ENCODE peak calls at places on chromosome 22, in nine cellular contexts. N is Calu3, B is choroid plexus epithelial cell, L is IMR-90, X is body of pancreas, K is endothelial cell, F is upper lobe of right lung, S is omental fat pad, V is H1. Q is an unnamed sample.

GRCh38 chr22:19383292-19383691 is 48.2 kb downstream of the HIRA start:
- DNase-seq in N (no peak), B (no peak), L (no peak), X (no peak), K (no peak), F (no peak), S (no peak), V (no peak), Q (no peak)

GRCh38 chr22:23073506-23074229 is 3.3 kb downstream of the GNAZ start:
- DNase-seq in N (no peak), B (no peak), L (no peak), X (no peak), K (no peak), F (peak), S (no peak), V (no peak), Q (no peak)

GRCh38 chr22:17780116-17780740 is 6.0 kb upstream of the BID start:
- DNase-seq in N (no peak), B (peak), L (no peak), X (no peak), K (no peak), F (no peak), S (no peak), V (no peak), Q (no peak)

GRCh38 chr22:20488946-20489345 is 6.6 kb downstream of the KLHL22 start:
- DNase-seq in N (no peak), B (no peak), L (no peak), X (no peak), K (no peak), F (no peak), S (no peak), V (peak), Q (no peak)

GRCh38 chr22:47587361-47587760 is 824.9 kb downstream of the TBC1D22A start:
- DNase-seq in N (no peak), B (no peak), L (no peak), X (no peak), K (no peak), F (peak), S (no peak), V (no peak), Q (no peak)

GRCh38 chr22:43435851-43436535 is 24.2 kb downstream of the MPPED1 start:
- DNase-seq in N (peak), B (peak), L (no peak), X (peak), K (no peak), F (peak), S (no peak), V (no peak), Q (no peak)

GRCh38 chr22:23772315-23773246 is at the start of gene MMP11:
- DNase-seq in N (peak), B (no peak), L (no peak), X (peak), K (peak), F (peak), S (no peak), V (peak), Q (peak)

GRCh38 chr22:43233529-43233928 is 46.6 kb upstream of the TTLL12 start:
- DNase-seq in N (no peak), B (no peak), L (no peak), X (no peak), K (no peak), F (no peak), S (no peak), V (no peak), Q (no peak)

GRCh38 chr22:35554297-35554845 is 13.7 kb downstream of the RASD2 start:
- DNase-seq in N (no peak), B (no peak), L (no peak), X (no peak), K (no peak), F (no peak), S (no peak), V (no peak), Q (no peak)

GRCh38 chr22:31179345-31179744 is 19.4 kb downstream of the RNF185 start:
- DNase-seq in N (no peak), B (no peak), L (peak), X (no peak), K (no peak), F (no peak), S (no peak), V (no peak), Q (no peak)

GRCh38 chr22:17198188-17199130 is 20.8 kb downstream of the ADA2 start:
- DNase-seq in N (no peak), B (peak), L (no peak), X (no peak), K (peak), F (no peak), S (no peak), V (peak), Q (peak)

GRCh38 chr22:42939941-42940653 is 74.9 kb downstream of the PACSIN2 start:
- DNase-seq in N (peak), B (peak), L (peak), X (peak), K (no peak), F (peak), S (no peak), V (no peak), Q (no peak)

GRCh38 chr22:41561335-41561734 is 525 bp downstream of the CSDC2 start:
- DNase-seq in N (no peak), B (peak), L (no peak), X (no peak), K (no peak), F (no peak), S (no peak), V (peak), Q (no peak)

GRCh38 chr22:46578251-46578823 is 40.9 kb upstream of the CELSR1 start:
- DNase-seq in N (no peak), B (no peak), L (no peak), X (no peak), K (no peak), F (peak), S (no peak), V (no peak), Q (no peak)

GRCh38 chr22:32617883-32618282 is 143.3 kb downstream of the FBXO7 start:
- DNase-seq in N (no peak), B (no peak), L (no peak), X (no peak), K (no peak), F (no peak), S (no peak), V (no peak), Q (no peak)

GRCh38 chr22:42747701-42748513 is 27.2 kb upstream of the A4GALT start:
- DNase-seq in N (no peak), B (peak), L (peak), X (no peak), K (no peak), F (no peak), S (no peak), V (no peak), Q (no peak)

GRCh38 chr22:20420157-20420842 is 17.3 kb downstream of the SCARF2 start:
- DNase-seq in N (no peak), B (no peak), L (no peak), X (no peak), K (no peak), F (peak), S (no peak), V (no peak), Q (no peak)

GRCh38 chr22:20111045-20111688 is 4.7 kb upstream of the RANBP1 start:
- DNase-seq in N (no peak), B (peak), L (peak), X (no peak), K (no peak), F (no peak), S (no peak), V (no peak), Q (no peak)

GRCh38 chr22:50585238-50585637 is 2.6 kb upstream of the CHKB start:
- DNase-seq in N (no peak), B (no peak), L (no peak), X (no peak), K (no peak), F (no peak), S (no peak), V (no peak), Q (no peak)

GRCh38 chr22:48560389-48560751 is 1267.3 kb downstream of the BRD1 start:
- DNase-seq in N (no peak), B (no peak), L (no peak), X (no peak), K (no peak), F (no peak), S (no peak), V (no peak), Q (no peak)

GRCh38 chr22:42716221-42716620 is 4.4 kb downstream of the A4GALT start:
- DNase-seq in N (no peak), B (no peak), L (no peak), X (no peak), K (no peak), F (no peak), S (no peak), V (no peak), Q (no peak)

GRCh38 chr22:40995821-40996220 is 44.6 kb downstream of the RBX1 start:
- DNase-seq in N (no peak), B (no peak), L (no peak), X (no peak), K (no peak), F (no peak), S (no peak), V (no peak), Q (no peak)

GRCh38 chr22:44147821-44148574 is 32.7 kb upstream of the PARVG start:
- DNase-seq in N (no peak), B (peak), L (peak), X (no peak), K (no peak), F (no peak), S (no peak), V (peak), Q (no peak)

GRCh38 chr22:46269564-46269963 is 1.8 kb downstream of the TTC38 start:
- DNase-seq in N (no peak), B (no peak), L (no peak), X (no peak), K (no peak), F (no peak), S (no peak), V (no peak), Q (no peak)

GRCh38 chr22:22720724-22721261 is 76.4 kb downstream of the GGTLC2 start:
- DNase-seq in N (no peak), B (peak), L (no peak), X (no peak), K (no peak), F (no peak), S (no peak), V (no peak), Q (no peak)

GRCh38 chr22:24417901-24418641 is 9.3 kb upstream of the ADORA2A start:
- DNase-seq in N (no peak), B (no peak), L (peak), X (no peak), K (no peak), F (no peak), S (no peak), V (no peak), Q (no peak)

GRCh38 chr22:24526191-24526590 is 28.7 kb downstream of the GUCD1 start:
- DNase-seq in N (no peak), B (no peak), L (peak), X (no peak), K (no peak), F (no peak), S (no peak), V (no peak), Q (no peak)

GRCh38 chr22:48138855-48139254 is 1376.4 kb downstream of the TBC1D22A start:
- DNase-seq in N (no peak), B (no peak), L (no peak), X (no peak), K (no peak), F (no peak), S (no peak), V (no peak), Q (no peak)

GRCh38 chr22:29524440-29525191 is 28.9 kb downstream of the THOC5 start:
- DNase-seq in N (peak), B (peak), L (peak), X (peak), K (peak), F (no peak), S (no peak), V (peak), Q (peak)

GRCh38 chr22:48979482-48979881 is 848.2 kb downstream of the BRD1 start:
- DNase-seq in N (no peak), B (no peak), L (no peak), X (no peak), K (no peak), F (no peak), S (no peak), V (no peak), Q (no peak)

GRCh38 chr22:19036523-19037273 is 85.5 kb downstream of the DGCR2 start:
- DNase-seq in N (no peak), B (peak), L (peak), X (no peak), K (no peak), F (peak), S (no peak), V (no peak), Q (no peak)

GRCh38 chr22:49961601-49962011 is 1.0 kb downstream of the PIM3 start:
- DNase-seq in N (no peak), B (peak), L (no peak), X (no peak), K (peak), F (no peak), S (peak), V (no peak), Q (no peak)

GRCh38 chr22:17706451-17706900 is 67.8 kb downstream of the BID start:
- DNase-seq in N (peak), B (peak), L (peak), X (no peak), K (peak), F (no peak), S (no peak), V (no peak), Q (no peak)

GRCh38 chr22:48786679-48786996 is 1041.0 kb downstream of the BRD1 start:
- DNase-seq in N (no peak), B (no peak), L (no peak), X (no peak), K (no peak), F (no peak), S (no peak), V (peak), Q (no peak)

GRCh38 chr22:30266445-30267381 is at the start of gene OSM:
- DNase-seq in N (no peak), B (no peak), L (no peak), X (no peak), K (no peak), F (peak), S (no peak), V (no peak), Q (no peak)

GRCh38 chr22:40469181-40469580 is 98.8 kb downstream of the SGSM3 start:
- DNase-seq in N (no peak), B (no peak), L (no peak), X (no peak), K (no peak), F (no peak), S (no peak), V (no peak), Q (no peak)

GRCh38 chr22:23237841-23238240 is 57.5 kb downstream of the BCR start:
- DNase-seq in N (no peak), B (no peak), L (no peak), X (no peak), K (no peak), F (no peak), S (no peak), V (no peak), Q (no peak)

GRCh38 chr22:46979506-46979905 is 217.1 kb downstream of the TBC1D22A start:
- DNase-seq in N (no peak), B (no peak), L (no peak), X (no peak), K (no peak), F (no peak), S (no peak), V (no peak), Q (no peak)

GRCh38 chr22:50308597-50308935 is 1.1 kb upstream of the PLXNB2 start:
- DNase-seq in N (no peak), B (no peak), L (peak), X (peak), K (peak), F (peak), S (no peak), V (no peak), Q (no peak)

DNA sequence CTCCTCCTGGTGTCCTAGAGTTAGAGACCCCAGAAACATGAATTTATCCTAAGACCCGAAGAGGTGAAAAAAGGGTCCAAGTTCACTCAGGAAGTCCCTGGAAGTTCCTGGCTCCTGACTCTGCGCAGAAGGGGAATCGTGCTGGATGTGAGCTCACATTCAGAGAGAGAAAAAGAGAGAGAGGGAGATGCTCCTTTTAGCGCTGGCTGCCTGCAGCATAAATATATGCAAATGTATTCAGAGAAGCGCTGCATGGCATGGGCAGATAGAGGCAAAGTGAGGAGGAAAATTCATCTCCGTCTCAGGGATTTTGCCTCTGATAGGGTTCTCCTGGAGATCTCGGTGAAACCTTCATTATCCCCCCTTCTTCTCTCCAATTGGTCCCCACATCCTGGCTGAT is 517.2 kb downstream of the MN1 start:
- DNase-seq in N (no peak), B (no peak), L (no peak), X (no peak), K (no peak), F (no peak), S (no peak), V (no peak), Q (no peak)
- TF ChIP-seq CTCF in N (no peak), B (no peak), L (no peak), X (no peak), K (no peak), F (no peak), S (no peak), V (no peak), Q (no peak)

GRCh38 chr22:37330200-37331033 is 48.1 kb downstream of the CYTH4 start:
- DNase-seq in N (peak), B (peak), L (peak), X (peak), K (peak), F (peak), S (no peak), V (peak), Q (peak)

GRCh38 chr22:37333724-37334460 is 51.6 kb downstream of the CYTH4 start:
- DNase-seq in N (no peak), B (no peak), L (no peak), X (no peak), K (no peak), F (no peak), S (no peak), V (no peak), Q (no peak)

GRCh38 chr22:37331034-37331428 is 48.7 kb downstream of the CYTH4 start:
- DNase-seq in N (peak), B (peak), L (peak), X (no peak), K (no peak), F (no peak), S (no peak), V (no peak), Q (no peak)

GRCh38 chr22:37329239-37330140 is 47.2 kb downstream of the CYTH4 start:
- DNase-seq in N (no peak), B (no peak), L (peak), X (no peak), K (no peak), F (no peak), S (no peak), V (no peak), Q (no peak)

GRCh38 chr22:37331811-37332536 is 49.7 kb downstream of the CYTH4 start:
- DNase-seq in N (peak), B (no peak), L (peak), X (no peak), K (no peak), F (no peak), S (no peak), V (no peak), Q (no peak)
- TF ChIP-seq CTCF in N (no peak), B (peak), L (no peak), X (no peak), K (no peak), F (no peak), S (no peak), V (peak), Q (no peak)

DNA sequence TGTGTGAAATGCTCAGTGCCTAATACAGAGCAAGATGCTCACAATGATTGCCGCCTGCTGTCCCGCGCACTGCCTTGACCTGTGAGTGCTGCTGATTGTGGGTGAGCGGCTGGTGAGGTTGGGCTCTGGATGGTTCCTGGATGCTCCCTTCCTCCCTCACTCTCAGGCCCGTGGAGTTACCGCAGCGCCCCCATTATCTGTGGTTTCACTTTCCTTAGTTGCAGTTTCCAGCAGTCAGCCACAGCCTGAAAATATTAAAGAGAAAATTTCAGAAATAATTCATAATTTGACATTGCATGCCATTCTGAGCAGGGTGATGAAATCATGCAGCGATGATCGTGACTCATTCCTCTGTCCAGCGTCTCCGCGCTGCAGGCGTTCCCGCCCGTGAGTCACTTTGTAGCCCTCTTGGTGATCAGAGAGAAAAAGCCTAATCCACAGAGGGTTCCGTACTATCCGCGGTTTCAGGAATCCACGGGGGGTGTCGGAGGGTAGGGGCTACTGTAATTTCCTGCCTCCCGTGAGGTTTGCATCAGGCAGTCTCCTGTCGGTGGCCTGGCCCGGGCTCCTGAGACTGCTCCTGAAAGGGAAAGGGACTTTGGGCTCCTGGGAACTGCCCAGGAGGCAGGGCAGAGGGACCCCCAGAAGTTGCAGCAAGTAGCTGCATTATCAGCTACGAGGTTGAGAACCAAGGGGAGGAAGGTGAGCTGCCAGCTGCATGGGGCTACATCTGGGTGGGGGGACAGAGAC is 10.6 kb downstream of the RPL3 start:
- DNase-seq in N (peak), B (peak), L (peak), X (no peak), K (no peak), F (no peak), S (peak), V (no peak), Q (no peak)
- TF ChIP-seq CTCF in N (no peak), B (peak), L (peak), X (no peak), K (no peak), F (peak), S (no peak), V (no peak), Q (no peak)

DNA sequence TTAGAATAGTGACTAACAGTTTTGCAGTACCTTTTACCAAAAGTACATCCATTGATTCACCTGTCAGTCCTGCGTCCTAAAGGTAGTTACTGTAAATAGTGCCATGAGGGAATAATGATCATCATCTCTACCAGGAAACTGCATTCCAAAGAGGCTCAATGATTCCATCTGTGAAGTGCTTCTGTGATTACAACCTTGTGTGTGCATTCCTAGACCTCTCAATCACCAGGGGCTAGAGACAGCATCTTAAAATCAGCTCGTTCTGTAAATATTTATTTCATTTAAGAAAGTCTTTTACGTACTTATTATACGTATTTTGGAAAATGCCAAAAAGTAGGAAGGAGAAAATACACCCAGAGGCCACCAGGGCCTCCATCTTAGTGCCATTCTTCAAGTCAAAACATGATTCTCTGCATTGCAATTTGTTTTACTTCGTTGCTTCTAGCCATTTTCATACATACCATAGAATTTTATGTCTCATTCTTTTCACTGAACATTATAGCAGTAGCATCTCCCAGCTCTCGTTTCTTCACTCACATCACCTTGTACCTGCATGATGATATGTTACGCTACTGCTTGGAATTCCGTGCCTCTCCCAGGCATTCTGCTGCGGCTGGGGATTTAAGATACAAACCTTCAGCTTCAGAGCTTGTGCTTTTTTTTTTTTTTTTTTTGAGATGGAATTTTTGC is 117.0 kb downstream of the SEZ6L start:
- DNase-seq in N (no peak), B (no peak), L (no peak), X (no peak), K (no peak), F (no peak), S (no peak), V (no peak), Q (no peak)
- TF ChIP-seq CTCF in N (no peak), B (no peak), L (no peak), X (no peak), K (no peak), F (no peak), S (no peak), V (no peak), Q (no peak)